ENCODE peak calls at places on chromosomes 1 and 21, in six cellular contexts. Q is IMR-90, M is trophoblast cell, V is mesendoderm, A is H9, S is neuronal stem cell. Y is an unnamed sample.

GRCh38 chr1:203913045-203913444 is 51.6 kb downstream of the SNRPE start:
- DNase-seq in M (no peak), V (no peak), S (no peak), A (no peak), Q (no peak), Y (no peak)

GRCh38 chr21:45134677-45135076 is 60.3 kb downstream of the ADARB1 start:
- DNase-seq in A (no peak), M (no peak), S (no peak), V (no peak), Q (no peak), Y (no peak)

GRCh38 chr1:165288301-165289120 is 68.0 kb downstream of the LMX1A start:
- DNase-seq in M (no peak), Q (no peak), A (no peak), S (no peak), V (peak; percentile 47), Y (no peak)

GRCh38 chr1:24203404-24203803 is 16.3 kb upstream of the IFNLR1 start:
- DNase-seq in M (no peak), A (no peak), Q (no peak), V (no peak), S (no peak), Y (no peak)

GRCh38 chr1:40042337-40042736 is 1.8 kb downstream of the CAP1 start:
- DNase-seq in S (no peak), V (no peak), Q (peak; percentile 67), A (no peak), M (peak; percentile 68), Y (no peak)

GRCh38 chr1:55007626-55008025 is 8.9 kb downstream of the BSND start:
- DNase-seq in Q (peak; percentile 63), A (no peak), V (no peak), S (no peak), M (no peak), Y (peak; percentile 50)

GRCh38 chr1:196178083-196178635 is 430.1 kb downstream of the KCNT2 start:
- DNase-seq in V (no peak), S (no peak), M (peak; percentile 9), A (no peak), Q (peak; percentile 79), Y (peak; percentile 98)

GRCh38 chr21:36551731-36552457 is 72.0 kb upstream of the CLDN14 start:
- DNase-seq in S (no peak), M (no peak), A (no peak), V (no peak), Q (peak; percentile 82), Y (no peak)

GRCh38 chr21:46457801-46458314 is 833 bp upstream of the DIP2A start:
- DNase-seq in A (peak; percentile 37), V (peak; percentile 66), Q (peak; percentile 40), M (no peak), S (no peak), Y (peak; percentile 66)

GRCh38 chr1:221780175-221780574 is 38.3 kb upstream of the DUSP10 start:
- DNase-seq in S (no peak), Q (no peak), V (no peak), A (no peak), M (no peak), Y (no peak)

DNA sequence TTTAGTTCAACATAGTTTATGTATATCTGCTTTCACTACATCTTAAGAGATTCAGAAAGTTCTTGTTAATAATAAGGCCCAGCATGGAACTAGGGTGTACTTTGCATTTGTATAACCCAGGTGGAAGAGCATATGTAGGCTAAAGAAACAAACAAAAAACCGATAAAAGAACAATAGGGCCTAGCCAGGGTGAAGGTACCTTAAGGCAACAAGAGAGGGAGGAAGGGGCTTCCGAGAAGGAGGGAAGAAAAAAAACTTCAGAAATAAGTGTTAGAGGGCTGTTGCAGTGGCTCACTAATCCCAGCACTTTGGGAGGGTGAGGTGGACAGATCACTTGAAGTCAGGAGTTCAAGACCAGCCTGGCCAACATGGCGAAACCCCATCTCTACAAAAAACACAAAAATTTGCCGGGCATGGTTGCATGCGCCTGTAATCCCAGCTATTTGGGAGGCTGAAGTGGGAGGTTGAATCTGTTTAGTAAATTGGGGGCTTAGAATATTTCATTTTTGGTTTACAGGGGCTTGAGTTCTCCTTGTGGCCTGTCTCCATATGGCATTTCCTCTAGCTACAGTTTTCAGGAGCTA is 4.7 kb upstream of the SPATA45 start:
- DNase-seq in V (no peak), A (peak; percentile 54), M (no peak), S (no peak), Q (no peak), Y (no peak)
- H3K18ac ChIP-seq in V (no peak overlapping the region), A (no peak overlapping the region), M (no peak overlapping the region), S (no peak overlapping the region), Q (no peak overlapping the region), Y (no peak overlapping the region)

GRCh38 chr1:43913666-43914325 is 19.8 kb upstream of the ARTN start:
- DNase-seq in A (no peak), S (no peak), Q (no peak), V (no peak), M (no peak), Y (no peak)
- H3K18ac ChIP-seq in A (no peak overlapping the region), S (peak overlapping the region; percentile 63), Q (no peak overlapping the region), V (peak overlapping the region; percentile 7), M (no peak overlapping the region), Y (no peak overlapping the region)

GRCh38 chr1:100396651-100397050 is 44.3 kb downstream of the CDC14A start:
- DNase-seq in M (no peak), A (no peak), S (no peak), V (no peak), Q (no peak), Y (no peak)
- H3K18ac ChIP-seq in M (no peak overlapping the region), A (no peak overlapping the region), S (no peak overlapping the region), V (no peak overlapping the region), Q (no peak overlapping the region), Y (no peak overlapping the region)

GRCh38 chr1:171754381-171754705 is 12.5 kb upstream of the VAMP4 start:
- DNase-seq in Q (peak; percentile 86), M (no peak), V (peak; percentile 29), S (no peak), A (peak; percentile 49), Y (peak; percentile 67)

GRCh38 chr1:171753182-171753581 is 11.3 kb upstream of the VAMP4 start:
- DNase-seq in S (no peak), V (no peak), M (no peak), Q (no peak), A (no peak), Y (no peak)

GRCh38 chr1:171756856-171757255 is 15.0 kb upstream of the VAMP4 start:
- DNase-seq in V (no peak), M (no peak), Q (no peak), S (no peak), A (no peak), Y (no peak)

GRCh38 chr1:171753685-171754380 is 12.0 kb upstream of the VAMP4 start:
- DNase-seq in Q (peak; percentile 33), V (no peak), A (no peak), M (no peak), S (no peak), Y (peak; percentile 12)

DNA sequence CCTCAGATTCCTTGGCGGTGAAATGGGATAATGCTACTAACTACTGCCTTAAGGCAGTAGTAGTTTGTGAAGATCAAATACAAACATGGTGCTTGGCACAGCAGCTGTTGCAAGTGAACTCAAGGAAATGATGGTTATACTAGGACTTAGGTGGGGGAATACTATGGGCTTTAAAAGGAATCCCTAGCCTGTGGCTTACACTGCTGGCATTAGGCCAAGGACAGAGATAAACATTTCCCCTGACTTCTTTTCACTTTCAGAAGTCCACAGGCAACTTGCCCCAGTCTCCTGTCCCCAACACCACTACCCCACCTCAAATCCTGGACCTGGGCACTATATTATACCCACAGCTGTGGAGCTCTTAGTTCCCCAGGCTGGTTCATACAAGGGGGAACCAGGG is 13.1 kb upstream of the VAMP4 start:
- DNase-seq in M (no peak), Q (peak; percentile 36), S (no peak), V (no peak), A (no peak), Y (peak; percentile 47)
- H3K18ac ChIP-seq in M (no peak overlapping the region), Q (peak overlapping the region; percentile 99), S (no peak overlapping the region), V (no peak overlapping the region), A (no peak overlapping the region), Y (peak overlapping the region; percentile 26)

GRCh38 chr1:183235503-183235902 is 49.4 kb downstream of the LAMC2 start:
- DNase-seq in A (no peak), S (no peak), M (no peak), Q (no peak), V (no peak), Y (no peak)

GRCh38 chr1:183237046-183237445 is 51.0 kb downstream of the LAMC2 start:
- DNase-seq in M (no peak), S (no peak), V (no peak), A (no peak), Q (no peak), Y (no peak)

GRCh38 chr1:183233113-183233512 is 47.0 kb downstream of the LAMC2 start:
- DNase-seq in S (no peak), A (no peak), M (no peak), V (no peak), Q (no peak), Y (no peak)

GRCh38 chr1:183236158-183236725 is 50.2 kb downstream of the LAMC2 start:
- DNase-seq in Q (no peak), M (no peak), A (no peak), S (no peak), V (peak; percentile 93), Y (no peak)

DNA sequence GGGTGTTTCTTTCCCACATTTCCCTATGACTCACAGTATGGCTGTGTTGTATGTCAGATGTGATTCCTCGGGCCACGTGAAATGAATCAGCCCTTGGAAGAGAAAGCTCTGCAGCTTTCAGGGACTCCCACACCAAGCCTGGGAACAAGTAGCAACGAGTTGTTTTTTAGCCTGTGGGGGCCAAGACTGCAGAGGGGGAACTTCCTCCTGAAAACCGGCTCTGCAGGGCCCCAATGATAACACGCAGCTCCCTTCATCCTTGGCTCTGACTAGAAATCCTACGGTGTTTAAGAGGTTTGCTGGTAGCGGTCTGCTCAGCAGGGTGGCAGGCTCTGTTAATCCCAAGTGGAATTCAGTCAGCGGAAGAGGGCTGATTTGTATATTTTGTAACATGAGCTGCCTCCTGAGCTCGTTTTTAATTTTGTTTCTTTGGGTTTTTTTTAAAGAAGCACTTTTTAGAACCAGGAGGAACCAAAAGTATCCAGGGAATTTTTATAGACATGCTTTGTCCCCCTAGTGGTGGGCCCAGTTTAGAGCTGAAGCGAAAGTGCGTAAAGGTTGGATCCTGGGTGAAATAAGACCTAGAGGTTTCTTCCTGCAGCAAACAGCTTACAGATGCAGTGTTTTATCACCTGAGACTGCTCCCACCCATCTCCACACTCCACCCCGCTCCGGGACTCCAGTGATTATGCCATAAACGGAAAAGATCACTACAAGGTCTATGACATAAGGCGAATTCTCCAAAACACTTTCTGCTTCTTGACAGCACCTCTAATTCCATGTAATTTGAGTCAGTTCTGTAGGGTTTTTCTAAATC is 48.8 kb downstream of the LAMC2 start:
- DNase-seq in A (peak; percentile 70), V (peak; percentile 97), S (peak; percentile 63), Q (peak; percentile 98), M (peak; percentile 33), Y (peak; percentile 97)
- H3K18ac ChIP-seq in A (no peak overlapping the region), V (peak overlapping the region; percentile 81), S (peak overlapping the region; percentile 54), Q (peak overlapping the region; percentile 45), M (no peak overlapping the region), Y (peak overlapping the region; percentile 93)

GRCh38 chr1:20485527-20486456 is at the start of gene CAMK2N1:
- DNase-seq in V (peak; percentile 76), M (peak; percentile 72), S (peak; percentile 53), A (peak; percentile 64), Q (peak; percentile 67), Y (peak; percentile 78)
- H3K18ac ChIP-seq in V (peak within 1 kb of the TSS; percentile 86), M (peak within 1 kb of the TSS; percentile 71), S (peak within 1 kb of the TSS; percentile 100), A (peak within 1 kb of the TSS; percentile 62), Q (peak within 1 kb of the TSS; percentile 95), Y (peak within 1 kb of the TSS; percentile 97)

GRCh38 chr1:6239213-6239752 is 3.5 kb upstream of the ICMT start:
- DNase-seq in S (no peak), V (no peak), Q (no peak), A (peak; percentile 88), M (no peak), Y (no peak)
- H3K18ac ChIP-seq in S (peak overlapping the region; percentile 45), V (no peak overlapping the region), Q (no peak overlapping the region), A (peak overlapping the region; percentile 29), M (no peak overlapping the region), Y (no peak overlapping the region)